ENCODE peak calls at places on chromosome 17, in six cellular contexts. U is heart right ventricle, G is tibial artery, F is body of pancreas, I is ascending aorta, J is IMR-90. W is an unnamed sample.
A peak's percentile ranks its signal among the peaks of the same experiment; 100 is the strongest.

GRCh38 chr17:60079401-60079861 is 710 bp upstream of the HEATR6 start:
- DNase-seq in U (no peak), G (no peak), F (peak; percentile 14), I (no peak), J (no peak), W (no peak)

GRCh38 chr17:54969658-54970572 is 1.4 kb downstream of the STXBP4 start:
- DNase-seq in U (no peak), G (no peak), F (no peak), I (no peak), J (no peak), W (no peak)

GRCh38 chr17:45426561-45426960 is 6.1 kb downstream of the ARHGAP27 start:
- DNase-seq in U (no peak), G (no peak), F (no peak), I (no peak), J (no peak), W (no peak)

GRCh38 chr17:34486781-34487180 is 92.6 kb upstream of the TMEM132E start:
- DNase-seq in U (no peak), G (no peak), F (no peak), I (no peak), J (no peak), W (no peak)

GRCh38 chr17:17902357-17902756 is 65.6 kb upstream of the SREBF1 start:
- DNase-seq in U (no peak), G (no peak), F (no peak), I (no peak), J (no peak), W (no peak)

GRCh38 chr17:39666601-39667261 is 1.5 kb upstream of the PNMT start:
- DNase-seq in U (peak; percentile 77), G (peak; percentile 77), F (no peak), I (no peak), J (no peak), W (no peak)

GRCh38 chr17:82023447-82024241 is 539 bp downstream of the LRRC45 start:
- DNase-seq in U (no peak), G (no peak), F (peak; percentile 42), I (no peak), J (peak; percentile 8), W (no peak)

GRCh38 chr17:20010886-20011402 is 1.8 kb downstream of the SPECC1 start:
- DNase-seq in U (no peak), G (no peak), F (no peak), I (no peak), J (no peak), W (no peak)

GRCh38 chr17:43983515-43984411 is 20.7 kb upstream of the NAGS start:
- DNase-seq in U (peak; percentile 26), G (no peak), F (peak; percentile 20), I (no peak), J (no peak), W (no peak)

GRCh38 chr17:39640493-39641118 is 3.7 kb downstream of the STARD3 start:
- DNase-seq in U (no peak), G (no peak), F (no peak), I (no peak), J (no peak), W (no peak)

GRCh38 chr17:75625813-75626486 is 7.3 kb upstream of the SMIM5 start:
- DNase-seq in U (no peak), G (no peak), F (peak; percentile 29), I (no peak), J (peak; percentile 4), W (no peak)

GRCh38 chr17:76755285-76755684 is 17.4 kb downstream of the MFSD11 start:
- DNase-seq in U (no peak), G (no peak), F (no peak), I (no peak), J (no peak), W (no peak)

GRCh38 chr17:77049440-77049839 is 91.3 kb upstream of the SEC14L1 start:
- DNase-seq in U (no peak), G (no peak), F (no peak), I (no peak), J (no peak), W (no peak)

GRCh38 chr17:17440938-17441730 is 35.7 kb upstream of the MED9 start:
- DNase-seq in U (no peak), G (no peak), F (no peak), I (no peak), J (no peak), W (no peak)

GRCh38 chr17:40953876-40954275 is 12.9 kb downstream of the KRT39 start:
- DNase-seq in U (no peak), G (no peak), F (no peak), I (no peak), J (peak; percentile 94), W (no peak)

GRCh38 chr17:28743243-28744103 is at the start of gene TRAF4:
- DNase-seq in U (peak; percentile 79), G (peak; percentile 77), F (peak; percentile 77), I (no peak), J (peak; percentile 84), W (peak; percentile 52)

GRCh38 chr17:47620503-47621245 is 29.0 kb upstream of the KPNB1 start:
- DNase-seq in U (no peak), G (no peak), F (no peak), I (no peak), J (no peak), W (no peak)

GRCh38 chr17:50283246-50283645 is 9.0 kb downstream of the TMEM92 start:
- DNase-seq in U (no peak), G (no peak), F (no peak), I (no peak), J (no peak), W (no peak)

GRCh38 chr17:16377804-16378400 is 3.0 kb upstream of the UBB start:
- DNase-seq in U (no peak), G (no peak), F (no peak), I (no peak), J (peak; percentile 79), W (no peak)

GRCh38 chr17:74385201-74385600 is 17.9 kb downstream of the GPR142 start:
- DNase-seq in U (no peak), G (no peak), F (no peak), I (no peak), J (no peak), W (no peak)

GRCh38 chr17:36525888-36526287 is 8.8 kb downstream of the MYO19 start:
- DNase-seq in U (no peak), G (no peak), F (no peak), I (no peak), J (no peak), W (no peak)

GRCh38 chr17:76091526-76092285 is 11.9 kb downstream of the EXOC7 start:
- DNase-seq in U (no peak), G (no peak), F (no peak), I (no peak), J (no peak), W (no peak)

GRCh38 chr17:57868775-57869598 is 19.1 kb upstream of the MRPS23 start:
- DNase-seq in U (peak; percentile 13), G (no peak), F (no peak), I (no peak), J (no peak), W (no peak)

GRCh38 chr17:16924701-16925440 is 47.0 kb downstream of the TNFRSF13B start:
- DNase-seq in U (no peak), G (peak; percentile 14), F (no peak), I (no peak), J (no peak), W (peak; percentile 15)

GRCh38 chr17:74045608-74046007 is 157.9 kb upstream of the RPL38 start:
- DNase-seq in U (no peak), G (no peak), F (no peak), I (no peak), J (no peak), W (no peak)

GRCh38 chr17:17994271-17994670 is 21.6 kb downstream of the DRC3 start:
- DNase-seq in U (peak; percentile 37), G (no peak), F (no peak), I (no peak), J (no peak), W (no peak)

GRCh38 chr17:66967867-66968543 is 3.5 kb downstream of the CACNG4 start:
- DNase-seq in U (no peak), G (no peak), F (no peak), I (no peak), J (no peak), W (no peak)

GRCh38 chr17:71071837-71072236 is 902.5 kb downstream of the KCNJ2 start:
- DNase-seq in U (no peak), G (no peak), F (no peak), I (no peak), J (peak; percentile 99), W (no peak)

GRCh38 chr17:31834448-31834847 is 24.6 kb downstream of the COPRS start:
- DNase-seq in U (no peak), G (no peak), F (no peak), I (no peak), J (no peak), W (no peak)

GRCh38 chr17:74512041-74512440 is 19.2 kb downstream of the CD300LB start:
- DNase-seq in U (peak; percentile 44), G (no peak), F (no peak), I (no peak), J (no peak), W (no peak)

GRCh38 chr17:9802294-9802693 is 10.9 kb upstream of the DHRS7C start:
- DNase-seq in U (no peak), G (no peak), F (no peak), I (no peak), J (no peak), W (no peak)

GRCh38 chr17:78418627-78419026 is 40.2 kb downstream of the PGS1 start:
- DNase-seq in U (no peak), G (no peak), F (no peak), I (no peak), J (no peak), W (no peak)
- TF ChIP-seq CTCF in U (no peak), G (no peak), F (no peak), I (no peak), J (no peak), W (no peak)

GRCh38 chr17:2090804-2091534 is 36.1 kb downstream of the HIC1 start:
- DNase-seq in U (peak; percentile 50), G (peak; percentile 77), F (no peak), I (no peak), J (peak; percentile 97), W (no peak)
- TF ChIP-seq CTCF in U (peak; percentile 56), G (peak; percentile 14), F (no peak), I (no peak), J (peak; percentile 55), W (no peak)

GRCh38 chr17:62693616-62694415 is 66.3 kb downstream of the MRC2 start:
- DNase-seq in U (no peak), G (no peak), F (no peak), I (no peak), J (no peak), W (no peak)
- TF ChIP-seq CTCF in U (no peak), G (no peak), F (no peak), I (no peak), J (no peak), W (no peak)

DNA sequence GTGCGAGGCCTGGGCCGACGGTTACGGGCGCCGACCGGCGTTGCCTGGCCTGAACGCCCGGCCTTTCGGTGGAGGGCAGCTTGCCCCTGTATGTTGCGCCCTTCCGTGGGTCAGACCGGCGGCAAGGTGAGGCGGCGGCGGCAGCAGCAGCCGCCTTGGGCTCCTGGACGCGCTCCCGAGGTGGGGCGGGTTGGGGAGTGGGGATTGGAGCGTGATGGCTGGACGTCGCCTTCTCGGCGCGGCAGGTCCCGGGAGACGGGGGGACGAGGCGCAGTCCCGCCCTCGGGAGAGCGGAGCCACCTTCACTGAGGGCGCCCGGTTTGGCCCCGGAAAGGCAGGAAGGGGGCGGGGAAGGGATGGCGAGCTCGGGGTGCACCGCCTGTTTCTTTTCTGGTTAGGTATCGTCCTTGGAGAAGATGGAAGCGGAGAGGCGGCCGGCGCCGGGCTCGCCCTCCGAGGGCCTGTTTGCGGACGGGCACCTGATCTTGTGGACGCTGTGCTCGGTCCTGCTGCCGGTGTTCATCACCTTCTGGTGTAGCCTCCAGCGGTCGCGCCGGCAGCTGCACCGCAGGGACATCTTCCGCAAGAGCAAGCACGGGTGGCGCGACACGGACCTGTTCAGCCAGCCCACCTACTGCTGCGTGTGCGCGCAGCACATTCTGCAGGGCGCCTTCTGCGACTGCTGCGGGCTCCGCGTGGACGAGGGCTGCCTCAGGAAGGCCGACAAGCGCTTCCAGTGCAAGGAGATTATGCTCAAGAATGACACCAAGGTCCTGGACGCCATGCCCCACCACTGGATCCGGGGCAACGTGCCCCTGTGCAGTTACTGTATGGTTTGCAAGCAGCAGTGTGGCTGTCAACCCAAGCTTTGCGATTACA is 668 bp downstream of the DGKE start:
- DNase-seq in U (peak; percentile 57), G (peak; percentile 30), F (peak; percentile 58), I (no peak), J (peak; percentile 7), W (no peak)
- TF ChIP-seq CTCF in U (no peak), G (no peak), F (peak; percentile 22), I (no peak), J (no peak), W (no peak)

W was measured in omental fat pad.